ENCODE peak calls at places on chromosomes 2 and 18, in four cellular contexts. M, I, B and Y are unnamed samples.

GRCh38 chr2:118443596-118443995 is 355.3 kb downstream of the INSIG2 start:
- DNase-seq in M (peak), I (no peak), B (no peak), Y (no peak)

GRCh38 chr2:79860233-79861058 is 347.6 kb downstream of the CTNNA2 start:
- DNase-seq in M (peak), I (peak), B (peak), Y (no peak)

GRCh38 chr18:46510386-46510785 is 146.6 kb downstream of the LOXHD1 start:
- DNase-seq in M (no peak), I (no peak), B (no peak), Y (no peak)

GRCh38 chr2:64640153-64641044 is 13.3 kb downstream of the SERTAD2 start:
- DNase-seq in M (no peak), I (no peak), B (peak), Y (no peak)

GRCh38 chr2:29606105-29606871 is 315.1 kb downstream of the ALK start:
- DNase-seq in M (no peak), I (no peak), B (no peak), Y (no peak)

GRCh38 chr2:73089270-73090030 is 17.9 kb upstream of the SFXN5 start:
- DNase-seq in M (peak), I (peak), B (no peak), Y (no peak)

GRCh38 chr2:137420744-137421143 is 543.5 kb upstream of the HNMT start:
- DNase-seq in M (peak), I (no peak), B (no peak), Y (no peak)

GRCh38 chr2:203873921-203874631 is 6.5 kb downstream of the CTLA4 start:
- DNase-seq in M (no peak), I (no peak), B (no peak), Y (no peak)

GRCh38 chr2:139529045-139529444 is 748.9 kb upstream of the NXPH2 start:
- DNase-seq in M (no peak), I (no peak), B (no peak), Y (no peak)

GRCh38 chr2:207352978-207353377 is 176.8 kb upstream of the CREB1 start:
- DNase-seq in M (no peak), I (no peak), B (peak), Y (no peak)

GRCh38 chr2:58521803-58522602 is 280.9 kb upstream of the FANCL start:
- DNase-seq in M (no peak), I (no peak), B (no peak), Y (no peak)

GRCh38 chr2:241924069-241924908 is 54.8 kb downstream of the RTP5 start:
- DNase-seq in M (no peak), I (no peak), B (no peak), Y (no peak)

GRCh38 chr2:15238028-15238427 is 323.1 kb downstream of the NBAS start:
- DNase-seq in M (no peak), I (no peak), B (no peak), Y (no peak)

GRCh38 chr2:120760446-120761135 is 24.9 kb downstream of the GLI2 start:
- DNase-seq in M (no peak), I (no peak), B (no peak), Y (peak)

GRCh38 chr2:8581048-8581561 is 100.8 kb upstream of the ID2 start:
- DNase-seq in M (no peak), I (no peak), B (no peak), Y (no peak)

GRCh38 chr2:127314193-127314988 is 20.4 kb upstream of the ERCC3 start:
- DNase-seq in M (no peak), I (no peak), B (no peak), Y (no peak)

GRCh38 chr2:153059338-153060052 is 341.1 kb downstream of the ARL6IP6 start:
- DNase-seq in M (peak), I (peak), B (no peak), Y (no peak)

GRCh38 chr18:46793565-46793964 is 36.7 kb upstream of the ST8SIA5 start:
- DNase-seq in M (no peak), I (no peak), B (peak), Y (no peak)

GRCh38 chr2:127145255-127145899 is 38.4 kb upstream of the BIN1 start:
- DNase-seq in M (no peak), I (no peak), B (no peak), Y (no peak)

GRCh38 chr2:213848631-213849030 is 562.2 kb upstream of the VWC2L start:
- DNase-seq in M (no peak), I (no peak), B (no peak), Y (no peak)

GRCh38 chr2:49971453-49971852 is 817.1 kb upstream of the FSHR start:
- DNase-seq in M (no peak), I (no peak), B (no peak), Y (no peak)

DNA sequence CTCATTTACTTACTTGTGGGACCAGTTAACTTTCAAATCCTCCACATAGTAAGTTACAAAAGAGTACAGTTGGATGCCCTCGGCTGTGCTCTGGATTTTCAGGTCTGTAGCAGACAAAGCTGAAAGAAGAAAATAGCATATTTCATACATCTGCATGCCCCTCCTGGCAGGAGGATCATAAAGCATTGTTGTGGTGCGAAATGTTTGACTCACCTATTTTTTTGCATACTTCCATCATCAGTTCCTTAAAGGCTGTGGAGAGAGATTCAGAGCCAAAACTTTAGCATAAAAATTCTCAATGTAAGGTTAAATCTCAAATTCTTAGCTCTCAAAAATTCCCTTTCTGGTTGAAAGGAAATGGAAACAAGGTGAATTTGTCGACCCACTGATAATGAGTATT is 70.8 kb upstream of the LPIN2 start:
- DNase-seq in M (no peak), I (no peak), B (no peak), Y (no peak)
- TF ChIP-seq NR3C1 in M (no peak), I (no peak), B (no peak), Y (no peak)

GRCh38 chr2:28496781-28497180 is 921 bp downstream of the PLB1 start:
- DNase-seq in M (no peak), I (no peak), B (no peak), Y (no peak)
- TF ChIP-seq NR3C1 in M (no peak), I (no peak), B (no peak), Y (no peak)

GRCh38 chr2:43576983-43577892 is 18.6 kb downstream of the THADA start:
- DNase-seq in M (peak), I (peak), B (peak), Y (no peak)
- TF ChIP-seq NR3C1 in M (no peak), I (no peak), B (no peak), Y (no peak)

GRCh38 chr2:231928901-231929725 is 2.9 kb upstream of the NPPC start:
- DNase-seq in M (no peak), I (no peak), B (no peak), Y (no peak)
- TF ChIP-seq NR3C1 in M (no peak), I (no peak), B (no peak), Y (no peak)

DNA sequence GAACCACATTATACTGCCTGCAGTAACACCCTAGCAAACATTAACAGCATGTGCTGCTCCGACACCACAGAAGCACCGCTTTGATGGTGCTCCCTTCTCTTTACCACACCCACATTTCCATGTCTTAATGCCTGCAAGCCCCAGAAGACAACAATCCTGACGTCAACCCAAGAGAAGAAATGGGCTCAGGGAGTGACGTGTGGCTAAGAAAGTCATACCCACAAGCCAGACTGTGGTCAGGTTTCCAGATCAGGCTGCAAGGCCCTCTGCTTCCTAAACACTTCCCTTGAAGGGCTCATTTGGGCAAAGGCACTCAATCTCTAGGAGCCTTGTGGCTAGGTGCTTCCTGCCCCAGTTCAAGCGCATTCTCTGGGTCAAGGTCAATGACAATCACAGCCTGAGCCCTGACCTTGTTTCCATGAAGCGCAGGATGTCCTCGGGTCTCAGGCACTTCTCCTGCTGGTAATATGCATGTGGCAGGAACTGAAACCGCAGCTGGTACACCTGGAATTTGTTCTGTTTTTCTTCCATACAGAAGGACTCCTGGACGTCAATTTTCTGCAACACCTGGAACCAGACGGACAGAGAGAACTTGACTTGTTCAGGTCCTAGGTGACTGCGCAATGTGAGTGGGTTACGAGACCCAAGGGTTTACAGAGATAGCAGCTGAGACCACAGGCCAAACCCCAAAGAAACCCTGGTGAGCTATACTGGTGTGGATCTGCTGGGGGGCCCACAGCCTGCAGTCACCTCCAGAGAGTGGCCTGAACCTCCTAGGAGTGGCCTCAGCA is 67.2 kb downstream of the POLR1A start:
- DNase-seq in M (no peak), I (no peak), B (no peak), Y (no peak)
- TF ChIP-seq NR3C1 in M (no peak), I (no peak), B (no peak), Y (no peak)

DNA sequence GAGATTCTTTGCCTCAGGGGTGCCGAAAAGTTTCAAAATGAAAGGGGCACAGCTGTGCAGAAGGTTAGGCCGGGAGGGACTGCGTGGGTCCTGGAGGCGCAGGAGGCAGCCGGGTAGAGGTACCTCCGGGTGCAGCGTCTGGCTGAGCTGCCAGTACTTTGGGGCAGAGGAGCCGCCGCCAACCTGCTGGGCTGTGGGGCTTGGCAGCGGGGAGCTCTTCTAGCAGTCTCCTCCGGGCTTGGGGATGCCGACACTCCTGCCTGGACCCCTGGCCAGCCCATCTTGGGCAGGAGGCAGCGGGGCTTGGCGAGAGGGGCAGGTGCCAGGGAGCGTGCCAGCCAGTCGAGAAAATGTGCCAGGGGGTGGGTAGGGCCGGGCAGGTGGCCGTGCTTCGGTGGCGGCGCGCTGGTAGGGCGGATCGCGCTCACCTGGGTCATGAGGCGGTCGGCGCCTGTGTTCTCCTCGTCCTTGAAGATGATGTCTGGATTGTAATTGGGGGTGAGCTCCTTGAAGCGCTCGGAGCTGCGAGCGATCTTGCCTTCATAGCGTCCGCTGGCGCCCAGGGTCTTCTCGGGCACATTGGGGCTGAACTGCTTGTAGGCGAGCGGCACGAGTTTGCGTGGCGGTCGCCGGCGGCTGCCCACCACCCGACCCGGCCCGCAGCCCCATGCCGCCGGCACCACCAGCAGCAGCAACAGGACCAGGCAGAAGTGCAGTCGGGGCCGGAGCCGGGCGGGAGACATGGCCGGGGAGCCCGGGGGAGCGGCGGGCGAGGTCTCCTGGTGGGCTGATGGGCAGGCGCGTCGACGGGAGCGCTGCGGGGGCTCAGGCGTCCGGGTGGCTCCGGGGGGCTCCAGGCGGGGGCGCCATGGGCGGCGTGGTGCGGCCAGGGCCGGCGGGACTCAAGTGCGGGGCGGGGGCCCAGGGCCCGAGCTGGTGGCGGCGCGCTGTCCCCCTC is 717 bp downstream of the IHH start:
- DNase-seq in M (no peak), I (no peak), B (no peak), Y (peak)
- TF ChIP-seq NR3C1 in M (no peak), I (no peak), B (no peak), Y (no peak)

GRCh38 chr2:196291873-196292800 is 120.8 kb upstream of the STK17B start:
- DNase-seq in M (peak), I (no peak), B (no peak), Y (no peak)
- TF ChIP-seq NR3C1 in M (no peak), I (no peak), B (no peak), Y (no peak)

DNA sequence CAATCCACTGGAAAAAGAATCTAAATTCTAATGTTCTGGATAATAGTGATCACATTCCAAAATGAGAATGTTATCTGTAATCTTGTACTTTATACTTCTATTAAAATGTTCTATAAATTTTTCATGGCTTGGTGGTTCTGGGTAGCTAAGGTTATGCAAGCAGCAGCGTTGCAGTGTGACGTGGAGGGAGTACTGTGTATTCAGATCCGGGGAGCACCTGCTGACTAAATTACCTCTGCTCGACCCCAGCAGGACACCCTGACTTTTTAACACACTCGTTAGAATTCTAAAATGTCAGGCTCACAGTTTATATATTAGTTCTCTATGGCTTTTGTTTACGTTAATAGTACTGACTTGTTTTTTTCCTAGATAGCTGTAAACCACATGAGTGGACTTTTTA is 13.0 kb downstream of the ATIC start:
- DNase-seq in M (no peak), I (no peak), B (no peak), Y (no peak)
- TF ChIP-seq NR3C1 in M (no peak), I (no peak), B (no peak), Y (no peak)